ENCODE peak calls at places on chromosome 18, in ten cellular contexts. One of them, this sample, is unnamed.

GRCh38 chr18:37107748-37108522 is 279.0 kb downstream of the KIAA1328 start:
- DNase-seq in CD8-positive, alpha-beta memory T cell: no peak
- DNase-seq in kidney glomerular epithelial cell: no peak
- DNase-seq in heart left ventricle: no peak
- DNase-seq in hypothalamus: no peak
- DNase-seq in RWPE1: no peak
- DNase-seq in iris pigment epithelial cell: no peak
- DNase-seq in effector CD8-positive, alpha-beta T cell: no peak
- DNase-seq in heart right ventricle: no peak
- DNase-seq in naive thymus-derived CD8-positive, alpha-beta T cell: no peak
- DNase-seq in this sample: no peak

GRCh38 chr18:43789234-43790000 is 512.1 kb upstream of the SYT4 start:
- DNase-seq in CD8-positive, alpha-beta memory T cell: no peak
- DNase-seq in kidney glomerular epithelial cell: peak; percentile 25
- DNase-seq in heart left ventricle: no peak
- DNase-seq in hypothalamus: no peak
- DNase-seq in RWPE1: no peak
- DNase-seq in iris pigment epithelial cell: peak; percentile 21
- DNase-seq in effector CD8-positive, alpha-beta T cell: no peak
- DNase-seq in heart right ventricle: peak; percentile 7
- DNase-seq in naive thymus-derived CD8-positive, alpha-beta T cell: no peak
- DNase-seq in this sample: no peak

GRCh38 chr18:42261731-42262130 is 306.7 kb downstream of the PIK3C3 start:
- DNase-seq in CD8-positive, alpha-beta memory T cell: no peak
- DNase-seq in kidney glomerular epithelial cell: no peak
- DNase-seq in heart left ventricle: no peak
- DNase-seq in hypothalamus: no peak
- DNase-seq in RWPE1: no peak
- DNase-seq in iris pigment epithelial cell: no peak
- DNase-seq in effector CD8-positive, alpha-beta T cell: no peak
- DNase-seq in heart right ventricle: no peak
- DNase-seq in naive thymus-derived CD8-positive, alpha-beta T cell: no peak
- DNase-seq in this sample: no peak

GRCh38 chr18:9335255-9336045 is 877 bp downstream of the TWSG1 start:
- DNase-seq in CD8-positive, alpha-beta memory T cell: no peak
- DNase-seq in kidney glomerular epithelial cell: peak; percentile 12
- DNase-seq in heart left ventricle: no peak
- DNase-seq in hypothalamus: no peak
- DNase-seq in RWPE1: no peak
- DNase-seq in iris pigment epithelial cell: no peak
- DNase-seq in effector CD8-positive, alpha-beta T cell: no peak
- DNase-seq in heart right ventricle: no peak
- DNase-seq in naive thymus-derived CD8-positive, alpha-beta T cell: peak; percentile 43
- DNase-seq in this sample: no peak

GRCh38 chr18:9792565-9793226 is 84.6 kb downstream of the RAB31 start:
- DNase-seq in CD8-positive, alpha-beta memory T cell: no peak
- DNase-seq in kidney glomerular epithelial cell: no peak
- DNase-seq in heart left ventricle: no peak
- DNase-seq in hypothalamus: no peak
- DNase-seq in RWPE1: no peak
- DNase-seq in iris pigment epithelial cell: no peak
- DNase-seq in effector CD8-positive, alpha-beta T cell: no peak
- DNase-seq in heart right ventricle: no peak
- DNase-seq in naive thymus-derived CD8-positive, alpha-beta T cell: no peak
- DNase-seq in this sample: no peak

GRCh38 chr18:47754311-47755101 is 176.0 kb downstream of the SMAD2 start:
- DNase-seq in CD8-positive, alpha-beta memory T cell: peak; percentile 30
- DNase-seq in kidney glomerular epithelial cell: no peak
- DNase-seq in heart left ventricle: no peak
- DNase-seq in hypothalamus: no peak
- DNase-seq in RWPE1: no peak
- DNase-seq in iris pigment epithelial cell: no peak
- DNase-seq in effector CD8-positive, alpha-beta T cell: peak; percentile 15
- DNase-seq in heart right ventricle: no peak
- DNase-seq in naive thymus-derived CD8-positive, alpha-beta T cell: no peak
- DNase-seq in this sample: peak; percentile 27

GRCh38 chr18:33831424-33831823 is 253.4 kb downstream of the ASXL3 start:
- DNase-seq in CD8-positive, alpha-beta memory T cell: no peak
- DNase-seq in kidney glomerular epithelial cell: no peak
- DNase-seq in heart left ventricle: no peak
- DNase-seq in hypothalamus: no peak
- DNase-seq in RWPE1: no peak
- DNase-seq in iris pigment epithelial cell: no peak
- DNase-seq in effector CD8-positive, alpha-beta T cell: no peak
- DNase-seq in heart right ventricle: no peak
- DNase-seq in naive thymus-derived CD8-positive, alpha-beta T cell: no peak
- DNase-seq in this sample: no peak

GRCh38 chr18:67513285-67513684 is 3.2 kb downstream of the DSEL start:
- DNase-seq in CD8-positive, alpha-beta memory T cell: no peak
- DNase-seq in kidney glomerular epithelial cell: no peak
- DNase-seq in heart left ventricle: no peak
- DNase-seq in hypothalamus: no peak
- DNase-seq in RWPE1: no peak
- DNase-seq in iris pigment epithelial cell: peak; percentile 54
- DNase-seq in effector CD8-positive, alpha-beta T cell: no peak
- DNase-seq in heart right ventricle: no peak
- DNase-seq in naive thymus-derived CD8-positive, alpha-beta T cell: no peak
- DNase-seq in this sample: peak; percentile 10

GRCh38 chr18:715626-716025 is 3.2 kb upstream of the ENOSF1 start:
- DNase-seq in CD8-positive, alpha-beta memory T cell: no peak
- DNase-seq in kidney glomerular epithelial cell: no peak
- DNase-seq in heart left ventricle: no peak
- DNase-seq in hypothalamus: no peak
- DNase-seq in RWPE1: peak; percentile 14
- DNase-seq in iris pigment epithelial cell: peak; percentile 65
- DNase-seq in effector CD8-positive, alpha-beta T cell: no peak
- DNase-seq in heart right ventricle: no peak
- DNase-seq in naive thymus-derived CD8-positive, alpha-beta T cell: no peak
- DNase-seq in this sample: no peak

GRCh38 chr18:54946149-54946581 is 13.1 kb downstream of the CCDC68 start:
- DNase-seq in CD8-positive, alpha-beta memory T cell: no peak
- DNase-seq in kidney glomerular epithelial cell: no peak
- DNase-seq in heart left ventricle: no peak
- DNase-seq in hypothalamus: no peak
- DNase-seq in RWPE1: peak; percentile 20
- DNase-seq in iris pigment epithelial cell: peak; percentile 47
- DNase-seq in effector CD8-positive, alpha-beta T cell: no peak
- DNase-seq in heart right ventricle: peak; percentile 44
- DNase-seq in naive thymus-derived CD8-positive, alpha-beta T cell: peak; percentile 4
- DNase-seq in this sample: peak; percentile 90

GRCh38 chr18:39871976-39872375 is 2083.1 kb upstream of the PIK3C3 start:
- DNase-seq in CD8-positive, alpha-beta memory T cell: no peak
- DNase-seq in kidney glomerular epithelial cell: no peak
- DNase-seq in heart left ventricle: no peak
- DNase-seq in hypothalamus: no peak
- DNase-seq in RWPE1: no peak
- DNase-seq in iris pigment epithelial cell: peak; percentile 42
- DNase-seq in effector CD8-positive, alpha-beta T cell: no peak
- DNase-seq in heart right ventricle: no peak
- DNase-seq in naive thymus-derived CD8-positive, alpha-beta T cell: no peak
- DNase-seq in this sample: no peak

GRCh38 chr18:79512461-79513380 is 117.0 kb downstream of the NFATC1 start:
- DNase-seq in CD8-positive, alpha-beta memory T cell: no peak
- DNase-seq in kidney glomerular epithelial cell: no peak
- DNase-seq in heart left ventricle: peak; percentile 38
- DNase-seq in hypothalamus: no peak
- DNase-seq in RWPE1: no peak
- DNase-seq in iris pigment epithelial cell: no peak
- DNase-seq in effector CD8-positive, alpha-beta T cell: no peak
- DNase-seq in heart right ventricle: peak; percentile 3
- DNase-seq in naive thymus-derived CD8-positive, alpha-beta T cell: no peak
- DNase-seq in this sample: no peak

GRCh38 chr18:37452015-37452414 is 113.6 kb downstream of the CELF4 start:
- DNase-seq in CD8-positive, alpha-beta memory T cell: no peak
- DNase-seq in kidney glomerular epithelial cell: no peak
- DNase-seq in heart left ventricle: no peak
- DNase-seq in hypothalamus: no peak
- DNase-seq in RWPE1: no peak
- DNase-seq in iris pigment epithelial cell: no peak
- DNase-seq in effector CD8-positive, alpha-beta T cell: no peak
- DNase-seq in heart right ventricle: no peak
- DNase-seq in naive thymus-derived CD8-positive, alpha-beta T cell: no peak
- DNase-seq in this sample: no peak

GRCh38 chr18:24065942-24066341 is 51.4 kb downstream of the TTC39C start:
- DNase-seq in CD8-positive, alpha-beta memory T cell: no peak
- DNase-seq in kidney glomerular epithelial cell: no peak
- DNase-seq in heart left ventricle: no peak
- DNase-seq in hypothalamus: no peak
- DNase-seq in RWPE1: no peak
- DNase-seq in iris pigment epithelial cell: peak; percentile 22
- DNase-seq in effector CD8-positive, alpha-beta T cell: no peak
- DNase-seq in heart right ventricle: no peak
- DNase-seq in naive thymus-derived CD8-positive, alpha-beta T cell: no peak
- DNase-seq in this sample: no peak

GRCh38 chr18:3449702-3450357 is at the start of gene TGIF1:
- DNase-seq in CD8-positive, alpha-beta memory T cell: peak; percentile 22
- DNase-seq in kidney glomerular epithelial cell: peak; percentile 58
- DNase-seq in heart left ventricle: peak; percentile 90
- DNase-seq in hypothalamus: no peak
- DNase-seq in RWPE1: peak; percentile 76
- DNase-seq in iris pigment epithelial cell: peak; percentile 73
- DNase-seq in effector CD8-positive, alpha-beta T cell: peak; percentile 31
- DNase-seq in heart right ventricle: peak; percentile 77
- DNase-seq in naive thymus-derived CD8-positive, alpha-beta T cell: no peak
- DNase-seq in this sample: peak; percentile 80